ENCODE peak calls at places on chromosomes 7 and 10, in seven cellular contexts. L is suprapubic skin, I is upper lobe of left lung, G is transverse colon, R is heart left ventricle, S is tibial nerve, J is lower leg skin. A is an unnamed sample.
A peak's percentile ranks its signal among the peaks of the same experiment; 100 is the strongest.

GRCh38 chr7:108078156-108078781 is 51.9 kb downstream of the LAMB4 start:
- DNase-seq in L (no peak), G (no peak), J (no peak), S (no peak), I (no peak), R (no peak), A (no peak)

GRCh38 chr10:60963441-60964256 is 19.7 kb upstream of the RHOBTB1 start:
- DNase-seq in I (no peak), L (no peak), S (no peak), R (no peak), J (no peak), G (no peak), A (no peak)

GRCh38 chr10:89706011-89706410 is 4.6 kb downstream of the KIF20B start:
- DNase-seq in J (no peak), G (no peak), L (no peak), I (no peak), S (no peak), R (no peak), A (no peak)

GRCh38 chr7:108108131-108108530 is 22.0 kb downstream of the LAMB4 start:
- DNase-seq in R (no peak), S (no peak), I (no peak), G (no peak), L (no peak), J (no peak), A (no peak)

GRCh38 chr7:95687759-95688343 is 84.5 kb upstream of the DYNC1I1 start:
- DNase-seq in I (no peak), G (no peak), J (no peak), S (no peak), L (no peak), R (no peak), A (no peak)

GRCh38 chr7:87225696-87226095 is 6.2 kb upstream of the TMEM243 start:
- DNase-seq in S (no peak), R (no peak), J (no peak), I (no peak), G (no peak), L (no peak), A (no peak)

GRCh38 chr7:112510032-112510742 is 29.4 kb downstream of the LSMEM1 start:
- DNase-seq in I (peak; percentile 25), S (no peak), L (no peak), R (no peak), G (no peak), J (no peak), A (no peak)

GRCh38 chr7:85851571-85852193 is 664.8 kb upstream of the SEMA3D start:
- DNase-seq in R (no peak), J (no peak), L (no peak), I (no peak), G (no peak), S (no peak), A (no peak)

GRCh38 chr7:26182283-26182682 is 18.3 kb downstream of the HNRNPA2B1 start:
- DNase-seq in R (peak; percentile 32), J (no peak), I (no peak), L (no peak), S (no peak), G (no peak), A (no peak)

GRCh38 chr7:26179422-26179821 is 21.1 kb downstream of the HNRNPA2B1 start:
- DNase-seq in J (no peak), I (no peak), R (no peak), L (no peak), S (no peak), G (no peak), A (no peak)

GRCh38 chr7:26179826-26180497 is 20.6 kb downstream of the HNRNPA2B1 start:
- DNase-seq in R (no peak), G (no peak), I (no peak), L (no peak), S (no peak), J (no peak), A (no peak)

GRCh38 chr7:26181474-26182227 is 18.9 kb downstream of the HNRNPA2B1 start:
- DNase-seq in R (no peak), G (no peak), L (no peak), I (no peak), J (no peak), S (no peak), A (no peak)

GRCh38 chr7:26180792-26181198 is 19.8 kb downstream of the HNRNPA2B1 start:
- DNase-seq in J (no peak), G (no peak), L (no peak), S (no peak), R (no peak), I (no peak), A (no peak)
- TF ChIP-seq POLR2A in J (no peak), G (peak; percentile 17), L (no peak), S (no peak), R (no peak), I (no peak), A (no peak)

DNA sequence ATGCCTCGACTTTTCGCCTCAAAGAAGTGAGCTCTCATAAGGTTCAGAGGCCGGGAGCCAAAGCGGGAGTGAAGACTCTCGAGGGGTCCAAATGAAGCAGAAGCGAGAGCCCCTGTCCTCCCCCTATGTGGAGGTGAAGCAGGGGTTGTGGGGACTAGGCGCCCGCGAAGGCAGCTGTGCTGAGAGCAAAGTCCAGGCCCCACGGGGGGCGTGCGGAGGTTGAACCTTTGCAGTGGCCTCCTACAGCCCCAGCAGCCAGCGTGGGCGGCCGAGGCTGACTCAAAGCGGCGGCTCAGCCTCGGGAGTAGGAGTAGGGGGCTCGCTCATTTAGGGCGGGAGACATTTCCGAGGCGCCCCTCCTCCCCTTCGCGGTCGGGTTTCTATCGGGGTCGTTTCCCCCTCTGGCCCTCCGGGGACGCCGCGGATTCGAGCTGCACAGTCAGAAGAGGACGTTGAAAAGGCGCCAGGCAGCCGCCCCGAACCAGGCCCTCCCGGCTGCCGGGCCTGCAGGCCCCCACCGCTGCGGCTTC is 548 bp upstream of the ADD3 start:
- DNase-seq in S (no peak), J (no peak), G (no peak), I (peak; percentile 44), R (peak; percentile 80), L (no peak), A (no peak)
- TF ChIP-seq POLR2A in S (peak; percentile 31), J (no peak), G (peak; percentile 28), I (no peak), R (no peak), L (no peak), A (peak; percentile 21)

GRCh38 chr7:130875265-130875741 is 141.3 kb upstream of the KLF14 start:
- DNase-seq in S (no peak), J (no peak), R (peak; percentile 58), L (no peak), I (peak; percentile 74), G (peak; percentile 67), A (no peak)

GRCh38 chr7:130872341-130872740 is 138.3 kb upstream of the KLF14 start:
- DNase-seq in I (no peak), J (no peak), R (no peak), G (no peak), S (no peak), L (no peak), A (no peak)

GRCh38 chr7:130874071-130874915 is 140.3 kb upstream of the KLF14 start:
- DNase-seq in R (no peak), G (no peak), J (no peak), S (no peak), L (no peak), I (no peak), A (no peak)

GRCh38 chr7:130869918-130870317 is 135.9 kb upstream of the KLF14 start:
- DNase-seq in R (no peak), J (no peak), I (no peak), G (no peak), S (no peak), L (no peak), A (no peak)

GRCh38 chr7:130872756-130873448 is 138.9 kb upstream of the KLF14 start:
- DNase-seq in G (no peak), J (no peak), S (no peak), I (no peak), R (no peak), L (no peak), A (no peak)
- TF ChIP-seq POLR2A in G (no peak), J (no peak), S (no peak), I (no peak), R (no peak), L (no peak), A (no peak)

DNA sequence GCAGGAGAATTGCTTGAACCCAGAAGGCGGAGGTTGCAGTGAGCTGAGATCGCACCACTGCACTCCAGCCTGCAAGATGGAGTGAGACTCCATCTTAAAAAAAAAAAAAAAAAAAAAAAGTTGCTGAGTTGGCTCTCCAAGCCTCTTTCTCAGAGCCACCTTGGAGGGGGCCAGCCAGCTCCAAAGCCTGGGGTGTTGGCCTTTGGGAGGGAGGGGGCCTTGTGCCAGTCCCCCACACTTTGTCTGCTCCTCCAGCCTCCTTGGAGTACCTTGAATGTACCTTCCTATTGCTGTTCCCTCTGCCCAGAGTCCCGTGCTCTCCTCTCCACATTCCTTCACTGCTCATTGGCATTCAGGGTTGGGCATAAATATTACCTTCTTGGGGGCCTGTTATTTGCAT is 62.4 kb downstream of the GRK5 start:
- DNase-seq in G (no peak), L (no peak), I (no peak), S (no peak), J (no peak), R (peak; percentile 17), A (no peak)
- TF ChIP-seq POLR2A in G (no peak), L (no peak), I (no peak), S (no peak), J (no peak), R (no peak), A (no peak)

GRCh38 chr7:134318443-134318842 is 1.7 kb upstream of the SLC35B4 start:
- DNase-seq in L (no peak), R (no peak), J (no peak), I (no peak), G (no peak), S (no peak), A (no peak)

GRCh38 chr7:134315679-134316538 is 821 bp downstream of the SLC35B4 start:
- DNase-seq in S (no peak), L (no peak), G (no peak), R (no peak), J (no peak), I (peak; percentile 22), A (no peak)

GRCh38 chr7:134317434-134317833 is 704 bp upstream of the SLC35B4 start:
- DNase-seq in L (no peak), R (no peak), I (no peak), S (no peak), J (no peak), G (no peak), A (no peak)

GRCh38 chr7:134313543-134313942 is 3.2 kb downstream of the SLC35B4 start:
- DNase-seq in S (no peak), I (no peak), J (no peak), L (no peak), R (no peak), G (peak; percentile 19), A (no peak)

GRCh38 chr7:134316539-134317344 is at the start of gene SLC35B4:
- DNase-seq in I (peak; percentile 99), R (peak; percentile 98), J (peak; percentile 99), G (peak; percentile 97), S (peak; percentile 90), L (peak; percentile 97), A (peak; percentile 98)
- TF ChIP-seq POLR2A in I (no peak), R (no peak), J (no peak), G (peak; percentile 43), S (no peak), L (no peak), A (peak; percentile 15)